ENCODE peak calls at places on chromosome 3, in four cellular contexts. Q, O, E and K are unnamed samples.
A peak's percentile ranks its signal among the peaks of the same experiment; 100 is the strongest.

GRCh38 chr3:151318313-151318712 is 1.7 kb upstream of the GPR87 start:
- DNase-seq in Q (no peak), O (no peak), E (peak; percentile 29), K (no peak)

GRCh38 chr3:188299068-188299467 is 145.1 kb downstream of the LPP start:
- DNase-seq in Q (no peak), O (no peak), E (no peak), K (no peak)

GRCh38 chr3:17079933-17080332 is 195.2 kb downstream of the PLCL2 start:
- DNase-seq in Q (no peak), O (no peak), E (no peak), K (no peak)

GRCh38 chr3:121295453-121295852 is 250.3 kb downstream of the POLQ start:
- DNase-seq in Q (no peak), O (no peak), E (no peak), K (no peak)

GRCh38 chr3:27195059-27195458 is 174.1 kb downstream of the NEK10 start:
- DNase-seq in Q (no peak), O (no peak), E (no peak), K (no peak)

GRCh38 chr3:146975476-146975875 is 370.3 kb upstream of the PLSCR5 start:
- DNase-seq in Q (no peak), O (no peak), E (no peak), K (no peak)

GRCh38 chr3:42612928-42613327 is 12.4 kb downstream of the NKTR start:
- DNase-seq in Q (no peak), O (no peak), E (no peak), K (no peak)

GRCh38 chr3:178255315-178255714 is 280.9 kb upstream of the KCNMB2 start:
- DNase-seq in Q (no peak), O (no peak), E (peak; percentile 95), K (no peak)

GRCh38 chr3:169382309-169382708 is 281.2 kb downstream of the MECOM start:
- DNase-seq in Q (no peak), O (no peak), E (no peak), K (no peak)

GRCh38 chr3:120022729-120023128 is 71.5 kb downstream of the GSK3B start:
- DNase-seq in Q (no peak), O (no peak), E (peak; percentile 71), K (no peak)

GRCh38 chr3:178966299-178967183 is 105.1 kb downstream of the ZMAT3 start:
- DNase-seq in Q (no peak), O (no peak), E (peak; percentile 58), K (no peak)

GRCh38 chr3:131544557-131544956 is 41.8 kb upstream of the MRPL3 start:
- DNase-seq in Q (no peak), O (no peak), E (no peak), K (no peak)

GRCh38 chr3:36372534-36372935 is 7.8 kb upstream of the STAC start:
- DNase-seq in Q (no peak), O (no peak), E (peak; percentile 44), K (no peak)

GRCh38 chr3:187000711-187001151 is 70.4 kb downstream of the ST6GAL1 start:
- DNase-seq in Q (no peak), O (no peak), E (no peak), K (peak; percentile 43)

GRCh38 chr3:119500265-119500664 is 1.9 kb downstream of the TIMMDC1 start:
- DNase-seq in Q (no peak), O (no peak), E (no peak), K (no peak)

GRCh38 chr3:29695201-29695904 is 414.5 kb downstream of the RBMS3 start:
- DNase-seq in Q (no peak), O (no peak), E (peak; percentile 98), K (no peak)

GRCh38 chr3:10407361-10407760 is 86.4 kb upstream of the SEC13 start:
- DNase-seq in Q (no peak), O (no peak), E (no peak), K (no peak)

GRCh38 chr3:20230954-20231353 is 44.9 kb upstream of the SGO1 start:
- DNase-seq in Q (no peak), O (no peak), E (no peak), K (no peak)

DNA sequence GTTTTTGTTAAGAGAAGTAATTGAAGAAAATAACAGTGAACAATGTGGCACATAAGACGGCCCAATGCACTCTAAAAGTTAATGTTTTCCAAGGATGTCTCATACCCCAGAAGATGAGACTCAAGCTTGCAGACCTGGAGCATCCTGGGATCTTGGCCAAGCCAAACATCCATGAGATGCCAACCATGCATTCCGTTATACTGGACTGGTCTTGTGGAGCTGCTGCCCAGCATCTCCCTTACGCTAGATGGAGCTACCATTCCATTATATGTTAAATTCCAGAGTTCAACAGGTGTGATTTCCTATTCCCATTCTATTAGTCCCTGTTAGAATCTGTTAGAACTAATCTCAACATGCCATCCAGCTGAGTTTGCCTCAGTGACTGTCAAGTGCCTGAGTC is 181.8 kb downstream of the PDCD6IP start:
- DNase-seq in Q (no peak), O (no peak), E (peak; percentile 64), K (no peak)
- TF ChIP-seq CTCF in Q (peak; percentile 47), O (no peak), E (peak; percentile 62), K (no peak)

DNA sequence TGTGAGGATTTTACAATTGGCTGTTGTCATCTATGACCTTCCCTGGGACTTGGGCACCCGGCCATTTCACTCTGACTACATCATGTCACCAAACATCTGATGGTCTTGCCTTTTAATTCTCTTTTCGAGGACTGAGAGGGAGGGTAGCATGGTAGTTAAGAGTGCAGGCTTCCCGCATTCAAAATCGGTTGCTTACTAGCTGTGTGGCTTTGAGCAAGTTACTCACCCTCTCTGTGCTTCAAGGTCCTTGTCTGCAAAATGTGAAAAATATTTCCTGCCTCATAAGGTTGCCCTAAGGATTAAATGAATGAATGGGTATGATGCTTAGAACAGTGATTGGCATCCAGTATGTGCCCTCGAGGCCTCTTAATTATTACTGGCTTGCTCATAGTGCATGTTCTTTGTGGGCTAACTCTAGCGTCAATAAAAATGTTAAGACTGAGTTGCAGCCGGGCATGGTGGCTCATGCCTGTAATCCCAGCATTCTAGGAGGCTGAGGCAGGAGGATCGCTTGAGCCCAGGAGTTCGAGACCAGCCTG is 1.1 kb downstream of the CCR5 start:
- DNase-seq in Q (no peak), O (no peak), E (no peak), K (no peak)
- TF ChIP-seq CTCF in Q (no peak), O (no peak), E (no peak), K (no peak)

GRCh38 chr3:182837855-182838454 is 44.7 kb downstream of the ATP11B start:
- DNase-seq in Q (no peak), O (no peak), E (peak; percentile 57), K (no peak)
- TF ChIP-seq CTCF in Q (peak; percentile 52), O (peak; percentile 70), E (peak; percentile 50), K (no peak)

GRCh38 chr3:8152826-8153418 is 348.7 kb upstream of the LMCD1 start:
- DNase-seq in Q (no peak), O (peak; percentile 6), E (no peak), K (no peak)
- TF ChIP-seq CTCF in Q (no peak), O (no peak), E (no peak), K (no peak)

GRCh38 chr3:134871818-134872217 is 76.8 kb downstream of the EPHB1 start:
- DNase-seq in Q (no peak), O (no peak), E (no peak), K (no peak)
- TF ChIP-seq CTCF in Q (no peak), O (no peak), E (no peak), K (no peak)

GRCh38 chr3:46368569-46368968 is 2.2 kb upstream of the CCR5 start:
- DNase-seq in Q (peak; percentile 78), O (peak; percentile 49), E (no peak), K (peak; percentile 33)
- TF ChIP-seq CTCF in Q (peak; percentile 33), O (no peak), E (no peak), K (no peak)

GRCh38 chr3:129563332-129563731 is 20.4 kb downstream of the H1-8 start:
- DNase-seq in Q (no peak), O (no peak), E (no peak), K (no peak)

GRCh38 chr3:129567176-129567705 is 24.3 kb downstream of the H1-8 start:
- DNase-seq in Q (no peak), O (no peak), E (no peak), K (no peak)

GRCh38 chr3:129563850-129564535 is 21.0 kb downstream of the H1-8 start:
- DNase-seq in Q (no peak), O (no peak), E (peak; percentile 31), K (no peak)

GRCh38 chr3:129565902-129566301 is 22.9 kb downstream of the H1-8 start:
- DNase-seq in Q (no peak), O (no peak), E (no peak), K (no peak)

DNA sequence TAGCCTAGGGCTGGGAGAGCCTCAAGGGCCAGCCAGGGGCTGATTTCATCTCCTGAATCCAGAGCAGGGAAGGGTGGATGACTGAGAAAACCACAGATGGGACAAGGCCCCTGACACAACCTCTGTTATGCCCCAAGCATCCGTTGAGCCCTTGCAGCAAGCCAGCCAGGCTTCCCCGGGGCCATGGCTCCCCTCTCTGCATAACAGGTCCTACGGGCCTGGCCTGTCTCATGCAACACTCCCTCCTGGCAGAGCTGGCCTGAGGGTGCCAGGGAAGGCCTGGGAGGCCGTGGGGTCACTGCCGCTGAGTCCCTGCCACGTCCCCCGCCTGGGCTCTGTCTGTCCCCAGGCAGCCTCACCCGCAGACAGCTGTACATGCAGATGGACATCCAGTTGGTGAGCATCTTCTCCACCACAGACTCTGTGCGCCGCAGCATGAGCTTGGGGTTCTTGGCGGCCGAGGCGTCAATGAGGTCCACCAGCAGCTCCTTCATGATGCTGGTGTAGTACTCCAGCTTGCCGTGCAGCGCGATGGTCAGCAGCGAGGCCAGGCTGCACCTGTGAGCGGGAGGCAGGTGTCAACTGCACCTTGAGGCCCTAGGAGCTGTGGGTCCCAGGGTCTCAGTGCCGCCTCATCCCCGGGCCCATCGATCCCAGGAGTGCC is 22.1 kb downstream of the H1-8 start:
- DNase-seq in Q (no peak), O (no peak), E (no peak), K (no peak)
- TF ChIP-seq CTCF in Q (no peak), O (no peak), E (no peak), K (no peak)

GRCh38 chr3:172808969-172809546 is 58.5 kb downstream of the ECT2 start:
- DNase-seq in Q (no peak), O (no peak), E (peak; percentile 82), K (no peak)
- TF ChIP-seq CTCF in Q (peak; percentile 34), O (peak; percentile 51), E (peak; percentile 40), K (no peak)